ENCODE peak calls at places on chromosomes 16 and 17, in five cellular contexts. I, C, R, W and D are unnamed samples.

GRCh38 chr16:15466886-15467781 is 32.7 kb downstream of the BMERB1 start:
- DNase-seq in C (no peak), R (no peak), W (no peak), I (no peak), D (no peak)

GRCh38 chr17:66661411-66661843 is 173.5 kb upstream of the CACNG5 start:
- DNase-seq in W (peak), R (no peak), C (no peak), I (no peak), D (no peak)

GRCh38 chr16:23869052-23869451 is 33.3 kb downstream of the PRKCB start:
- DNase-seq in W (no peak), I (no peak), C (no peak), R (no peak), D (no peak)

GRCh38 chr16:35689764-35690163 is 2230.4 kb downstream of the TP53TG3F start:
- DNase-seq in C (no peak), I (no peak), W (no peak), R (peak), D (peak)

GRCh38 chr16:12760819-12761611 is 42.7 kb downstream of the CPPED1 start:
- DNase-seq in I (no peak), W (no peak), C (no peak), R (no peak), D (no peak)

GRCh38 chr17:62720126-62720850 is 87.8 kb downstream of the MARCHF10 start:
- DNase-seq in I (no peak), R (no peak), W (no peak), C (no peak), D (no peak)

GRCh38 chr17:6306820-6307219 is 128.1 kb downstream of the AIPL1 start:
- DNase-seq in C (no peak), I (no peak), W (no peak), R (no peak), D (no peak)

GRCh38 chr16:4059969-4060368 is 56.3 kb downstream of the ADCY9 start:
- DNase-seq in I (no peak), R (no peak), W (no peak), C (no peak), D (no peak)

GRCh38 chr17:82241926-82242697 is 13.3 kb downstream of the SLC16A3 start:
- DNase-seq in C (peak), W (no peak), R (no peak), I (no peak), D (peak)

GRCh38 chr17:81902023-81902652 is at the start of gene NPB:
- DNase-seq in I (no peak), R (no peak), W (no peak), C (no peak), D (no peak)

GRCh38 chr16:85366031-85366763 is 246.9 kb upstream of the GSE1 start:
- DNase-seq in W (no peak), I (no peak), C (no peak), R (no peak), D (no peak)

GRCh38 chr16:20906225-20906870 is 5.8 kb downstream of the LYRM1 start:
- DNase-seq in R (no peak), I (no peak), W (peak), C (no peak), D (no peak)

GRCh38 chr17:81508639-81509047 is 4.0 kb downstream of the ACTG1 start:
- DNase-seq in C (no peak), I (no peak), R (no peak), W (no peak), D (peak)

GRCh38 chr16:56938664-56939513 is 6.9 kb downstream of the HERPUD1 start:
- DNase-seq in R (no peak), W (no peak), C (no peak), I (no peak), D (no peak)

GRCh38 chr16:3029499-3030127 is 5.8 kb downstream of the THOC6 start:
- DNase-seq in C (no peak), I (no peak), W (no peak), R (no peak), D (no peak)

GRCh38 chr16:62036101-62036806 is at the start of gene CDH8:
- DNase-seq in R (no peak), I (no peak), C (no peak), W (no peak), D (no peak)

GRCh38 chr16:80804061-80804450 is 342 bp downstream of the CDYL2 start:
- DNase-seq in I (peak), W (no peak), C (peak), R (no peak), D (no peak)

GRCh38 chr16:75570351-75571104 is 4.3 kb downstream of the GABARAPL2 start:
- DNase-seq in R (peak), W (no peak), I (no peak), C (no peak), D (no peak)

GRCh38 chr17:58913552-58913951 is 157.9 kb downstream of the PPM1E start:
- DNase-seq in I (no peak), R (no peak), C (no peak), W (no peak), D (no peak)

GRCh38 chr17:82939213-82940030 is 99.6 kb upstream of the ZNF750 start:
- DNase-seq in I (peak), W (no peak), R (peak), C (no peak), D (peak)

GRCh38 chr16:57621521-57622268 is 6.7 kb upstream of the ADGRG1 start:
- DNase-seq in C (no peak), I (no peak), R (no peak), W (peak), D (no peak)

GRCh38 chr17:4326608-4327007 is 39.9 kb downstream of the UBE2G1 start:
- DNase-seq in W (no peak), R (no peak), C (no peak), I (no peak), D (no peak)

GRCh38 chr17:37816951-37817350 is 72.1 kb upstream of the HNF1B start:
- DNase-seq in R (no peak), C (no peak), I (no peak), W (no peak), D (no peak)

GRCh38 chr16:75535901-75536300 is at the start of gene CHST5:
- DNase-seq in R (no peak), W (no peak), I (no peak), C (peak), D (no peak)

GRCh38 chr17:34098712-34099111 is 156.4 kb upstream of the CCL2 start:
- DNase-seq in R (no peak), W (no peak), C (no peak), I (no peak), D (no peak)

GRCh38 chr16:48123104-48123788 is 32.5 kb downstream of the ABCC12 start:
- DNase-seq in R (no peak), I (peak), C (no peak), W (peak), D (no peak)

GRCh38 chr17:75514299-75515228 is 773 bp downstream of the CASKIN2 start:
- DNase-seq in W (peak), R (no peak), C (peak), I (peak), D (no peak)

GRCh38 chr16:86874141-86874540 is 295.8 kb downstream of the FOXL1 start:
- DNase-seq in R (no peak), I (no peak), C (no peak), W (peak), D (no peak)

GRCh38 chr16:67428146-67428731 is 2.7 kb upstream of the HSD11B2 start:
- DNase-seq in R (no peak), C (peak), I (peak), W (peak), D (no peak)

GRCh38 chr17:77875051-77875780 is 83.3 kb upstream of the TNRC6C start:
- DNase-seq in C (no peak), I (no peak), R (no peak), W (no peak), D (no peak)

GRCh38 chr17:77449908-77450741 is 309.4 kb downstream of the SEC14L1 start:
- DNase-seq in I (no peak), C (peak), W (no peak), R (no peak), D (no peak)

GRCh38 chr17:45808845-45809244 is 24.7 kb downstream of the CRHR1 start:
- DNase-seq in I (no peak), C (no peak), W (no peak), R (no peak), D (no peak)

GRCh38 chr16:12758031-12758669 is 45.5 kb downstream of the CPPED1 start:
- DNase-seq in C (no peak), W (no peak), R (no peak), I (no peak), D (no peak)

GRCh38 chr16:89506791-89507191 is 1.4 kb upstream of the SPG7 start:
- DNase-seq in C (no peak), I (no peak), W (no peak), R (no peak), D (no peak)

GRCh38 chr16:89974860-89975259 is 26.3 kb downstream of the DEF8 start:
- DNase-seq in C (peak), W (no peak), R (no peak), I (no peak), D (no peak)

GRCh38 chr17:1142503-1143095 is 37.2 kb downstream of the ABR start:
- DNase-seq in R (no peak), C (no peak), W (no peak), I (no peak), D (no peak)

GRCh38 chr17:57215317-57215716 is 41.0 kb upstream of the MSI2 start:
- DNase-seq in R (no peak), W (peak), C (no peak), I (no peak), D (no peak)

GRCh38 chr16:2295056-2295798 is 27.3 kb upstream of the RNPS1 start:
- DNase-seq in C (no peak), R (no peak), W (no peak), I (no peak), D (no peak)

GRCh38 chr17:57984936-57985674 is 2.9 kb downstream of the VEZF1 start:
- DNase-seq in C (no peak), W (no peak), R (no peak), I (no peak), D (no peak)

GRCh38 chr17:28935744-28936460 is 15.4 kb downstream of the PHF12 start:
- DNase-seq in R (no peak), I (no peak), C (no peak), W (no peak), D (no peak)
- H3K27ac ChIP-seq in R (no peak), I (no peak), C (no peak), W (no peak), D (no peak)

DNA sequence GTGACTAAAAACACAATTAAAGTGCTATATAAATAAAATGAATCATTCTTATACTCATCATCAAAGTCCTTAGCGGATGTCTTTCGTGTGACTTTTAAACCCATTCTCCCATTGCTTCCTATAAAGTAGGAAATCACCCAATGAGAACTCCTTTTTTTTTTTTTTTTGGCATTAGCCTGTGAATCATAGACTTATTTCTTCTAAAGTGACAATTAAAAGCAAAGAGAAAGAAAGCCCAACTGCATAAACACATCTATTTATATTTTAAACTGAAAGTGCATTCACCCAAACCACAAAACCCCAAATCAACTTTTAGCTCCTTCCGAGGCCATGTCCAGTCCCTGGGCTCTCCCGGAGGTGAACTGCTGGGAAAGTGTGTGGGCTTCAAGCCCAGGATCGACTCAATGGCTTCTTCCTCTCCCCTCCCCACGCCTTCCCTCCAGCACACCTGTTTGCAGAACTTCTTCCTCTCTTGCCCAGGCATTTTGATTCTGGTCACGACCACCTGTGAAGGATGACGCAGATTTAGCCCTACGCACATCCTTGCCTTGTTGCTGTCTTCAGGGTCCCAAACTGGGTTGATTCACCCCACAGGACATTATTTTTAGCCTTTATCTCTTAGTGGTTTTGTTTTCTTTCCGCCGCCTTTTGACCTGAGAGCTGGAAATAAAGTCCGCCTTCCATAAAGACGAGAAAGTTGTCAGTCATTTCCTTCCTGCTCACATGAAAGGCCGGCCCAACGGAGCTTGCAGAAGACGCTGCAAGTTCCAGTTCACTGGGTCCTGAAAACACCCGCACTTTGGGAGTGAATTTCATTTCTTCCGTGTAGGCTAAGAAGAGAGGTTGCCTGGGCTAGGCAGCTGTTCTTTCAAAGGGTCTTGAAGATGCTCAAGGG is 166.8 kb downstream of the MAP2K6 start:
- DNase-seq in W (no peak), R (no peak), I (no peak), C (no peak), D (no peak)
- H3K4me3 ChIP-seq in W (no peak), R (peak), I (no peak), C (no peak), D (peak)

GRCh38 chr16:26717826-26718225 is 348.9 kb upstream of the C16orf82 start:
- DNase-seq in W (no peak), C (no peak), R (no peak), I (no peak), D (no peak)
- TF ChIP-seq CTCF in W (no peak), C (no peak), R (no peak), I (no peak), D (no peak)

GRCh38 chr17:44184212-44184810 is 2.5 kb upstream of the TMUB2 start:
- DNase-seq in R (no peak), I (no peak), C (no peak), W (no peak), D (no peak)
- H3K27ac ChIP-seq in R (no peak), I (no peak), C (no peak), W (no peak), D (no peak)